ENCODE peak calls at places on chromosome 17, in six cellular contexts. Y is SK-N-SH, U is hepatocyte, Q is HCT116, I is PC-9, V is GM23248. N is an unnamed sample.
A peak's percentile ranks its signal among the peaks of the same experiment; 100 is the strongest.

GRCh38 chr17:7351665-7352558 is at the start of gene KCTD11:
- DNase-seq in Y (peak; percentile 89), U (peak; percentile 95), Q (peak; percentile 79), I (peak; percentile 92), V (peak; percentile 96), N (peak; percentile 92)

GRCh38 chr17:1731194-1731506 is 6.6 kb downstream of the WDR81 start:
- DNase-seq in Y (peak; percentile 22), U (no peak), Q (no peak), I (no peak), V (no peak), N (no peak)

GRCh38 chr17:15451681-15452080 is 15.7 kb downstream of the CDRT4 start:
- DNase-seq in Y (no peak), U (no peak), Q (no peak), I (no peak), V (peak; percentile 4), N (no peak)

GRCh38 chr17:9987779-9988585 is 82.9 kb upstream of the RCVRN start:
- DNase-seq in Y (peak; percentile 58), U (peak; percentile 60), Q (no peak), I (no peak), V (peak; percentile 54), N (no peak)

GRCh38 chr17:1736348-1737281 is 6.1 kb upstream of the SERPINF2 start:
- DNase-seq in Y (peak; percentile 43), U (peak; percentile 88), Q (no peak), I (no peak), V (peak; percentile 81), N (no peak)

GRCh38 chr17:82931696-82932060 is 91.9 kb upstream of the ZNF750 start:
- DNase-seq in Y (no peak), U (no peak), Q (no peak), I (no peak), V (peak; percentile 93), N (peak; percentile 29)

GRCh38 chr17:53061446-53061845 is 761.3 kb upstream of the KIF2B start:
- DNase-seq in Y (no peak), U (peak; percentile 3), Q (no peak), I (no peak), V (no peak), N (peak; percentile 29)

GRCh38 chr17:20961551-20961950 is 81.3 kb downstream of the USP22 start:
- DNase-seq in Y (no peak), U (no peak), Q (no peak), I (no peak), V (no peak), N (no peak)

GRCh38 chr17:31279401-31279800 is 17.6 kb downstream of the OMG start:
- DNase-seq in Y (no peak), U (no peak), Q (no peak), I (no peak), V (no peak), N (no peak)

GRCh38 chr17:64657610-64658125 is 4.4 kb downstream of the SMURF2 start:
- DNase-seq in Y (no peak), U (no peak), Q (no peak), I (no peak), V (peak; percentile 52), N (no peak)

GRCh38 chr17:29592850-29593545 is at the start of gene ANKRD13B:
- DNase-seq in Y (peak; percentile 83), U (peak; percentile 45), Q (no peak), I (peak; percentile 8), V (peak; percentile 59), N (no peak)

GRCh38 chr17:31787857-31788570 is 71.0 kb downstream of the COPRS start:
- DNase-seq in Y (no peak), U (peak; percentile 61), Q (peak; percentile 21), I (peak; percentile 81), V (peak; percentile 96), N (peak; percentile 55)

GRCh38 chr17:41792835-41793748 is 6.6 kb upstream of the JUP start:
- DNase-seq in Y (peak; percentile 19), U (peak; percentile 92), Q (peak; percentile 79), I (peak; percentile 94), V (peak; percentile 57), N (peak; percentile 86)

GRCh38 chr17:44919885-44920564 is 4.7 kb upstream of the GFAP start:
- DNase-seq in Y (peak; percentile 89), U (peak; percentile 89), Q (peak; percentile 65), I (peak; percentile 64), V (peak; percentile 89), N (peak; percentile 93)

GRCh38 chr17:83150369-83151055 is 71.1 kb downstream of the METRNL start:
- DNase-seq in Y (no peak), U (peak; percentile 1), Q (no peak), I (no peak), V (no peak), N (no peak)

GRCh38 chr17:74493381-74493833 is 27.0 kb downstream of the CD300A start:
- DNase-seq in Y (peak; percentile 81), U (peak; percentile 83), Q (peak; percentile 73), I (peak; percentile 49), V (peak; percentile 82), N (peak; percentile 88)

GRCh38 chr17:75319818-75320691 is 30.8 kb upstream of the SLC25A19 start:
- DNase-seq in Y (no peak), U (no peak), Q (no peak), I (no peak), V (peak; percentile 60), N (no peak)

GRCh38 chr17:4483012-4483840 is 15.5 kb upstream of the SPNS2 start:
- DNase-seq in Y (no peak), U (peak; percentile 64), Q (peak; percentile 84), I (peak; percentile 99), V (no peak), N (peak; percentile 90)

GRCh38 chr17:38350035-38350434 is 1.6 kb upstream of the SOCS7 start:
- DNase-seq in Y (no peak), U (no peak), Q (no peak), I (no peak), V (no peak), N (no peak)
- H3K9me2 ChIP-seq in Y (no peaks in the 10 kb centered on the region), U (no peaks in the 10 kb centered on the region), Q (no peaks in the 10 kb centered on the region), I (no peaks in the 10 kb centered on the region), V (no peaks in the 10 kb centered on the region), N (no peaks in the 10 kb centered on the region)

GRCh38 chr17:72795941-72796340 is 296.5 kb downstream of the SLC39A11 start:
- DNase-seq in Y (no peak), U (no peak), Q (no peak), I (no peak), V (no peak), N (no peak)
- H3K9me3 ChIP-seq in Y (no peaks in the 10 kb centered on the region), U (no peaks in the 10 kb centered on the region), Q (no peaks in the 10 kb centered on the region), I (peaks cover 6% of the 10 kb centered on the region), V (no peaks in the 10 kb centered on the region), N (peaks cover 8% of the 10 kb centered on the region)

DNA sequence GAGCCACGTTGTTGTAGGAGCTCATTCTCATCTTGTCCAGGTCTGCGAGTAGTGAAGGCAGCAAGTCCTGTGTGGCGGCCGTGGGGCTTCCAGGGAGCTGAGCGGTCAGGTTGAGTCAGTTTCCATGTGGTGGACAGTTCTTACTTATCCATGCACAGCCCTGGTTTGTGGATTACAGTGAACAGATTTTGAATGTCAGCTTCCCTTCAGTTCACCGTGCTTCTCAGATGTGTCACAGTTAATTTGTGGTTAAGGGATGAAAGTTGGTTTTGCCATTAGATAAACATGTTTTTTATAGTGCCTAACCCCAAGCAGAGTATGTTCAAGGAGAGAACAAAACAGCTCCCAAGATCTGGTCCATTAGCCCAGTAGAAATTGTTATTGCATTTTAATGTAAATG is 103.1 kb downstream of the RPTOR start:
- DNase-seq in Y (no peak), U (no peak), Q (no peak), I (no peak), V (peak; percentile 91), N (peak; percentile 79)
- H3K9me2 ChIP-seq in Y (no peaks in the 10 kb centered on the region), U (no peaks in the 10 kb centered on the region), Q (no peaks in the 10 kb centered on the region), I (no peaks in the 10 kb centered on the region), V (no peaks in the 10 kb centered on the region), N (no peaks in the 10 kb centered on the region)

DNA sequence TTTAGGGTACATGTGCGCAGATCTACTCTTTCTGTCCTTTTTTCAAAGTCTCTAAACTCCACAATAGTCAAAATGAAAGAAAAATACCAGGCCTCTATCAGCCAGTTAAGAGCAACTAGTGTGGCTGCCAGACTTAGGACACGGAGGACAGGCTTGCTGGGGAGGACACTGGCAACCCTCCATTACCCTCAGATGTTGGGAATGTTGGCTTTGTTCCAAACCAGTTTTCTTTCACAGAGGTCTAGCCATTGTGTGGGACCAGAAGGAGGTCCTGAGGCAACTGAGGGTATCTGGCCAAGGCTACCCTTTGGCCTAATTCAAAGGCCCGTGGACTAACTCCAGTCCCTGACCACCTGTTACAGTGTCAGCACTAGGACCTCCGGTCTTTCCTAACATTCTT is 51.2 kb upstream of the MED9 start:
- DNase-seq in Y (no peak), U (no peak), Q (no peak), I (no peak), V (peak; percentile 53), N (peak; percentile 14)
- H3K9me3 ChIP-seq in Y (no peaks in the 10 kb centered on the region), U (no peaks in the 10 kb centered on the region), Q (peaks cover 22% of the 10 kb centered on the region), I (peaks cover 6% of the 10 kb centered on the region), V (no peaks in the 10 kb centered on the region), N (peaks cover 6% of the 10 kb centered on the region)